ENCODE peak calls at places on chromosomes 2 and 18, in nine cellular contexts. R is CD8-positive, alpha-beta T cell; G is GM12891; X is brain microvascular endothelial cell; B is left cardiac atrium; O is breast epithelium; Y is stimulated activated CD4-positive, alpha-beta T cell treated with anti-CD3 and anti-CD28 coated beads, Interleukin-1b, Interleukin-23, amount 100 ng/mL, for 1 hour; C is right atrium auricular region; A is activated naive CD4-positive, alpha-beta T cell. E is an unnamed sample.

GRCh38 chr18:37422116-37422515 is 143.5 kb downstream of the CELF4 start:
- DNase-seq in R (no peak), G (no peak), X (no peak), B (no peak), O (no peak), Y (no peak), C (no peak), A (no peak), E (no peak)

GRCh38 chr2:183996825-183997823 is 601.2 kb upstream of the ZNF804A start:
- DNase-seq in R (no peak), G (no peak), X (no peak), B (no peak), O (no peak), Y (no peak), C (no peak), A (no peak), E (no peak)

GRCh38 chr2:167249197-167249596 is 360.9 kb downstream of the XIRP2 start:
- DNase-seq in R (no peak), G (no peak), X (no peak), B (no peak), O (no peak), Y (no peak), C (no peak), A (no peak), E (no peak)

GRCh38 chr18:23412351-23412964 is 40.6 kb upstream of the RIOK3 start:
- DNase-seq in R (no peak), G (no peak), X (no peak), B (no peak), O (no peak), Y (no peak), C (no peak), A (no peak), E (no peak)

GRCh38 chr2:95122197-95122551 is 566 bp upstream of the MRPS5 start:
- DNase-seq in R (no peak), G (peak), X (no peak), B (no peak), O (no peak), Y (no peak), C (no peak), A (no peak), E (no peak)

GRCh38 chr18:10895976-10896375 is 253.4 kb downstream of the PIEZO2 start:
- DNase-seq in R (no peak), G (no peak), X (no peak), B (no peak), O (no peak), Y (no peak), C (no peak), A (no peak), E (no peak)

GRCh38 chr2:129923265-129924141 is 56.0 kb upstream of the RAB6C start:
- DNase-seq in R (no peak), G (no peak), X (peak), B (no peak), O (no peak), Y (no peak), C (peak), A (no peak), E (peak)

GRCh38 chr2:238155051-238155760 is 3.6 kb upstream of the ERFE start:
- DNase-seq in R (no peak), G (no peak), X (peak), B (peak), O (no peak), Y (no peak), C (peak), A (no peak), E (no peak)

GRCh38 chr18:76203552-76203951 is 291.5 kb downstream of the ZNF516 start:
- DNase-seq in R (no peak), G (no peak), X (no peak), B (no peak), O (no peak), Y (no peak), C (no peak), A (no peak), E (no peak)

GRCh38 chr18:70998490-70998889 is 709.6 kb downstream of the SOCS6 start:
- DNase-seq in R (no peak), G (no peak), X (no peak), B (no peak), O (no peak), Y (no peak), C (no peak), A (no peak), E (no peak)

GRCh38 chr18:9619545-9619944 is 5.2 kb upstream of the PPP4R1 start:
- DNase-seq in R (no peak), G (no peak), X (peak), B (no peak), O (no peak), Y (no peak), C (no peak), A (no peak), E (no peak)

GRCh38 chr2:65037178-65037577 is 19.0 kb upstream of the CEP68 start:
- DNase-seq in R (no peak), G (no peak), X (no peak), B (no peak), O (no peak), Y (no peak), C (no peak), A (no peak), E (no peak)

GRCh38 chr2:207046642-207047213 is 107.4 kb downstream of the CPO start:
- DNase-seq in R (peak), G (no peak), X (no peak), B (no peak), O (no peak), Y (no peak), C (no peak), A (peak), E (no peak)

GRCh38 chr2:215486973-215487372 is 51.1 kb upstream of the FN1 start:
- DNase-seq in R (no peak), G (no peak), X (no peak), B (no peak), O (no peak), Y (no peak), C (no peak), A (no peak), E (no peak)

GRCh38 chr2:178700922-178701342 is 106.3 kb downstream of the TTN start:
- DNase-seq in R (no peak), G (peak), X (no peak), B (no peak), O (no peak), Y (no peak), C (no peak), A (no peak), E (no peak)

GRCh38 chr18:48879008-48879431 is 71.7 kb downstream of the SMAD7 start:
- DNase-seq in R (no peak), G (no peak), X (no peak), B (peak), O (no peak), Y (no peak), C (no peak), A (no peak), E (no peak)

GRCh38 chr18:57802166-57802868 is 798 bp downstream of the ATP8B1 start:
- DNase-seq in R (no peak), G (peak), X (no peak), B (no peak), O (no peak), Y (no peak), C (peak), A (no peak), E (no peak)

GRCh38 chr2:23621616-23622015 is 236.6 kb downstream of the KLHL29 start:
- DNase-seq in R (no peak), G (no peak), X (no peak), B (no peak), O (no peak), Y (no peak), C (no peak), A (no peak), E (no peak)

GRCh38 chr2:197889041-197889440 is 84.6 kb downstream of the PLCL1 start:
- DNase-seq in R (no peak), G (peak), X (peak), B (no peak), O (no peak), Y (no peak), C (no peak), A (no peak), E (no peak)

GRCh38 chr2:66526171-66526570 is 91.2 kb downstream of the MEIS1 start:
- DNase-seq in R (no peak), G (no peak), X (no peak), B (peak), O (no peak), Y (no peak), C (no peak), A (no peak), E (no peak)

GRCh38 chr2:178756843-178757242 is 50.4 kb downstream of the TTN start:
- DNase-seq in R (no peak), G (no peak), X (peak), B (no peak), O (no peak), Y (no peak), C (no peak), A (no peak), E (no peak)

GRCh38 chr2:96249654-96250053 is 16.1 kb downstream of the TMEM127 start:
- DNase-seq in R (no peak), G (no peak), X (no peak), B (no peak), O (no peak), Y (no peak), C (no peak), A (no peak), E (no peak)

GRCh38 chr18:37403788-37404187 is 161.8 kb downstream of the CELF4 start:
- DNase-seq in R (no peak), G (no peak), X (no peak), B (no peak), O (no peak), Y (no peak), C (no peak), A (no peak), E (no peak)

GRCh38 chr2:187435078-187435477 is 13.0 kb downstream of the CALCRL start:
- DNase-seq in R (no peak), G (no peak), X (no peak), B (no peak), O (no peak), Y (no peak), C (no peak), A (no peak), E (no peak)

GRCh38 chr2:173118385-173118784 is 42.7 kb downstream of the MAP3K20 start:
- DNase-seq in R (no peak), G (no peak), X (no peak), B (no peak), O (no peak), Y (no peak), C (no peak), A (no peak), E (no peak)

GRCh38 chr2:174023591-174024523 is 58.7 kb upstream of the SP3 start:
- DNase-seq in R (no peak), G (no peak), X (peak), B (peak), O (no peak), Y (no peak), C (peak), A (no peak), E (no peak)

GRCh38 chr2:199100326-199101110 is 357.2 kb downstream of the SATB2 start:
- DNase-seq in R (no peak), G (no peak), X (no peak), B (no peak), O (no peak), Y (no peak), C (no peak), A (no peak), E (no peak)

GRCh38 chr2:37201766-37202165 is 5.5 kb downstream of the CEBPZOS start:
- DNase-seq in R (no peak), G (no peak), X (peak), B (no peak), O (no peak), Y (no peak), C (no peak), A (no peak), E (no peak)

GRCh38 chr2:99635710-99636431 is 146.1 kb upstream of the REV1 start:
- DNase-seq in R (no peak), G (no peak), X (no peak), B (peak), O (no peak), Y (no peak), C (peak), A (no peak), E (peak)

GRCh38 chr2:181176540-181176939 is 196.1 kb downstream of the UBE2E3 start:
- DNase-seq in R (no peak), G (no peak), X (no peak), B (no peak), O (no peak), Y (no peak), C (no peak), A (no peak), E (no peak)

GRCh38 chr2:105405291-105405690 is 6.4 kb upstream of the FHL2 start:
- DNase-seq in R (no peak), G (no peak), X (no peak), B (no peak), O (no peak), Y (no peak), C (peak), A (no peak), E (no peak)

GRCh38 chr2:197071790-197072436 is 145.4 kb upstream of the PGAP1 start:
- DNase-seq in R (no peak), G (no peak), X (no peak), B (no peak), O (no peak), Y (no peak), C (no peak), A (no peak), E (no peak)

GRCh38 chr2:237156131-237156856 is 70.6 kb downstream of the COPS8 start:
- DNase-seq in R (no peak), G (no peak), X (peak), B (peak), O (no peak), Y (no peak), C (peak), A (no peak), E (peak)

GRCh38 chr2:27776097-27776496 is 4.6 kb downstream of the MRPL33 start:
- DNase-seq in R (no peak), G (no peak), X (no peak), B (peak), O (no peak), Y (no peak), C (no peak), A (no peak), E (no peak)